ENCODE peak calls at places on chromosome 20, in nine cellular contexts. D is lower leg skin, G is mucosa of descending colon, O is brain microvascular endothelial cell, W is SK-N-SH, J is ascending aorta, T is IMR-90, Z is MM.1S, Y is lower lobe of right lung. P is an unnamed sample.

GRCh38 chr20:38181207-38181693 is 16.2 kb upstream of the TGM2 start:
- DNase-seq in D (peak), G (no peak), O (no peak), W (no peak), J (no peak), T (no peak), Z (peak), Y (no peak), P (no peak)

GRCh38 chr20:58669287-58670006 is 18.4 kb downstream of the STX16 start:
- DNase-seq in D (no peak), G (no peak), O (no peak), W (no peak), J (no peak), T (no peak), Z (peak), Y (no peak), P (no peak)

GRCh38 chr20:5127859-5128409 is 1.1 kb downstream of the CDS2 start:
- DNase-seq in D (no peak), G (no peak), O (no peak), W (peak), J (no peak), T (no peak), Z (no peak), Y (no peak), P (no peak)

GRCh38 chr20:53574259-53574789 is 19.3 kb downstream of the ZNF217 start:
- DNase-seq in D (peak), G (no peak), O (no peak), W (no peak), J (no peak), T (no peak), Z (no peak), Y (no peak), P (no peak)

GRCh38 chr20:32036716-32037355 is 15.2 kb upstream of the HCK start:
- DNase-seq in D (peak), G (no peak), O (no peak), W (no peak), J (no peak), T (peak), Z (no peak), Y (no peak), P (no peak)

GRCh38 chr20:46933150-46933549 is 38.5 kb downstream of the EYA2 start:
- DNase-seq in D (peak), G (no peak), O (no peak), W (no peak), J (no peak), T (no peak), Z (no peak), Y (no peak), P (no peak)

GRCh38 chr20:20237093-20237959 is 130.6 kb upstream of the INSM1 start:
- DNase-seq in D (no peak), G (peak), O (peak), W (peak), J (no peak), T (peak), Z (peak), Y (no peak), P (peak)

GRCh38 chr20:20455945-20456344 is 88.0 kb downstream of the INSM1 start:
- DNase-seq in D (no peak), G (no peak), O (no peak), W (no peak), J (no peak), T (no peak), Z (no peak), Y (no peak), P (no peak)

GRCh38 chr20:48910360-48910781 is 11.1 kb upstream of the ARFGEF2 start:
- DNase-seq in D (no peak), G (no peak), O (peak), W (no peak), J (no peak), T (no peak), Z (no peak), Y (no peak), P (no peak)

GRCh38 chr20:24045621-24046020 is 57.0 kb upstream of the GGTLC1 start:
- DNase-seq in D (no peak), G (no peak), O (no peak), W (no peak), J (no peak), T (no peak), Z (no peak), Y (no peak), P (no peak)

GRCh38 chr20:15756001-15756400 is 817.2 kb downstream of the KIF16B start:
- DNase-seq in D (no peak), G (no peak), O (no peak), W (no peak), J (no peak), T (no peak), Z (no peak), Y (no peak), P (no peak)

GRCh38 chr20:51208162-51208561 is 185.3 kb upstream of the KCNG1 start:
- DNase-seq in D (peak), G (no peak), O (no peak), W (no peak), J (no peak), T (no peak), Z (peak), Y (no peak), P (no peak)

GRCh38 chr20:258963-259362 is 1.4 kb downstream of the DEFB132 start:
- DNase-seq in D (no peak), G (no peak), O (peak), W (no peak), J (no peak), T (peak), Z (peak), Y (no peak), P (no peak)

GRCh38 chr20:33830371-33830770 is 19.2 kb downstream of the CHMP4B start:
- DNase-seq in D (no peak), G (no peak), O (no peak), W (no peak), J (no peak), T (peak), Z (no peak), Y (no peak), P (no peak)

GRCh38 chr20:45305262-45305661 is 1.4 kb upstream of the RBPJL start:
- DNase-seq in D (no peak), G (no peak), O (no peak), W (no peak), J (no peak), T (no peak), Z (no peak), Y (no peak), P (no peak)

GRCh38 chr20:52003415-52003814 is 188.2 kb downstream of the ZFP64 start:
- DNase-seq in D (no peak), G (no peak), O (no peak), W (no peak), J (no peak), T (no peak), Z (no peak), Y (no peak), P (no peak)

GRCh38 chr20:39124064-39124463 is 161.9 kb downstream of the DHX35 start:
- DNase-seq in D (no peak), G (no peak), O (no peak), W (no peak), J (no peak), T (no peak), Z (no peak), Y (no peak), P (no peak)

GRCh38 chr20:45407783-45408645 is at the start of gene DBNDD2:
- DNase-seq in D (no peak), G (peak), O (no peak), W (peak), J (no peak), T (no peak), Z (no peak), Y (no peak), P (no peak)

GRCh38 chr20:32006841-32007786 is 3.1 kb upstream of the CCM2L start:
- DNase-seq in D (no peak), G (no peak), O (no peak), W (no peak), J (no peak), T (no peak), Z (no peak), Y (no peak), P (no peak)

GRCh38 chr20:43982016-43982415 is 67.4 kb downstream of the TOX2 start:
- DNase-seq in D (no peak), G (no peak), O (no peak), W (no peak), J (no peak), T (no peak), Z (no peak), Y (no peak), P (no peak)

GRCh38 chr20:43984587-43984986 is 69.9 kb downstream of the TOX2 start:
- DNase-seq in D (no peak), G (peak), O (no peak), W (no peak), J (no peak), T (no peak), Z (no peak), Y (no peak), P (no peak)

GRCh38 chr20:43982886-43983285 is 68.2 kb downstream of the TOX2 start:
- DNase-seq in D (no peak), G (no peak), O (no peak), W (no peak), J (no peak), T (no peak), Z (no peak), Y (no peak), P (no peak)

GRCh38 chr20:43983904-43984361 is 69.3 kb downstream of the TOX2 start:
- DNase-seq in D (no peak), G (no peak), O (no peak), W (no peak), J (no peak), T (no peak), Z (no peak), Y (no peak), P (no peak)

GRCh38 chr20:43983359-43983758 is 68.7 kb downstream of the TOX2 start:
- DNase-seq in D (no peak), G (peak), O (no peak), W (no peak), J (no peak), T (no peak), Z (peak), Y (no peak), P (no peak)
- TF ChIP-seq CTCF in D (no peak), G (no peak), O (peak), W (peak), J (no peak), T (peak), Z (peak), Y (peak), P (peak)

DNA sequence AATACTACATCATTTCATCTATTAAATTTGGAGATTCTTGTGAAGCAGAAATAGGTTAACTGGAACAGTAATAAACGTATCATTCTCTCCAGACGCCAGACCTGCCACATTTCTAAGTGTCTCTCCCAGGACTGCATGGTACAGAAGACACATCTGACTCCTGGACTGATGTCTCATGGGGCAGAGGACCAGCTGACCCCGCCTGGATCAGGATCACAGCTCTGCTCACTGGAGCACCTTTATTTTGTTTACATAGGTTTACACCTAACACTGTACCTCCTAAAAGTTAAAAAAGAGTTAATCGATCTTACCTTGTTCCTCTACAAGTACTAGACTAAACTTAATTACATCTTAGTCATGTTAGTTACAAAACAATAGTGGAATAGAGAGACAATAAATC is 11.2 kb downstream of the OVOL2 start:
- DNase-seq in D (no peak), G (no peak), O (no peak), W (no peak), J (no peak), T (no peak), Z (no peak), Y (no peak), P (no peak)
- H3K4me3 ChIP-seq in D (no peak), G (no peak), O (no peak), W (no peak), J (no peak), T (no peak), Z (no peak), Y (no peak), P (no peak)

GRCh38 chr20:9916776-9917175 is 77.9 kb upstream of the PAK5 start:
- DNase-seq in D (no peak), G (no peak), O (no peak), W (no peak), J (no peak), T (no peak), Z (no peak), Y (no peak), P (no peak)

GRCh38 chr20:9909167-9909566 is 70.3 kb upstream of the PAK5 start:
- DNase-seq in D (no peak), G (no peak), O (no peak), W (no peak), J (no peak), T (no peak), Z (no peak), Y (no peak), P (no peak)

GRCh38 chr20:9911519-9911918 is 72.6 kb upstream of the PAK5 start:
- DNase-seq in D (no peak), G (no peak), O (no peak), W (no peak), J (no peak), T (no peak), Z (no peak), Y (no peak), P (no peak)

GRCh38 chr20:9912290-9912689 is 73.4 kb upstream of the PAK5 start:
- DNase-seq in D (no peak), G (no peak), O (no peak), W (no peak), J (no peak), T (no peak), Z (no peak), Y (no peak), P (no peak)

DNA sequence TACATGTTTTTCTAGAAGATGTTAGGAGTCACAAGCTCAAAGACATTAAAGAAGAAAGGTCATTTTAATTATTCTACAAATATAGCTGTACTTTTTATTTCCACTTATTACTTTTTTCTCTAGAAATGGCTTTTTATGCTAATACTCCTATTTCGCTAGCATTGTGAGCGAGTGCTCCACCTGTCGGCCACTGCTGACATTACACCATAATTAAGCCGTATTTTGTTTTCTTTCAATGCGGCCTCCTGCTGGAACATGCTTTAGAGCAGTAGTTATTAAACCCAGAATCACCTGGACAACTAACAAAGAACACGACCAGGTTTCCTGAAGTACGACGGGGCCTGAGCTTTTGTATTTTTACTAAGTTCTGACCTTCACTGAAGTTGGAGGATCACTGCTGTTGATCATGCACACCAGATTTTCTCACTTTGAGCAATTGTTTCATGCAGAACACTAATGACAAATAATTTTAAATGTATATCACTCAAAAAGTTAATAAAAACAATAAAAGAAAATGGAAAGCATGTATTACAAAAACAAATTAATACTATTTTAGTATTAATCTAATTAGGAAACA is 74.1 kb upstream of the PAK5 start:
- DNase-seq in D (no peak), G (peak), O (peak), W (peak), J (no peak), T (peak), Z (peak), Y (peak), P (peak)
- TF ChIP-seq CTCF in D (no peak), G (peak), O (peak), W (peak), J (peak), T (peak), Z (peak), Y (peak), P (peak)

GRCh38 chr20:2509794-2510193 is 1.1 kb upstream of the ZNF343 start:
- DNase-seq in D (no peak), G (no peak), O (no peak), W (no peak), J (no peak), T (no peak), Z (no peak), Y (no peak), P (no peak)

GRCh38 chr20:2507875-2508630 is 662 bp downstream of the ZNF343 start:
- DNase-seq in D (no peak), G (peak), O (no peak), W (peak), J (no peak), T (peak), Z (no peak), Y (no peak), P (no peak)

GRCh38 chr20:2508631-2509467 is at the start of gene ZNF343:
- DNase-seq in D (peak), G (peak), O (peak), W (peak), J (no peak), T (peak), Z (peak), Y (peak), P (peak)

GRCh38 chr20:2509468-2509781 is 710 bp upstream of the ZNF343 start:
- DNase-seq in D (no peak), G (no peak), O (no peak), W (no peak), J (no peak), T (no peak), Z (no peak), Y (no peak), P (no peak)

GRCh38 chr20:2507464-2507863 is 1.3 kb downstream of the ZNF343 start:
- DNase-seq in D (no peak), G (no peak), O (no peak), W (peak), J (no peak), T (peak), Z (no peak), Y (no peak), P (no peak)
- H3K4me3 ChIP-seq in D (no peak), G (no peak), O (peak), W (peak), J (peak), T (peak), Z (no peak), Y (peak), P (peak)

GRCh38 chr20:57464642-57465211 is 60.2 kb downstream of the CTCFL start:
- DNase-seq in D (no peak), G (no peak), O (peak), W (no peak), J (no peak), T (no peak), Z (no peak), Y (peak), P (no peak)
- TF ChIP-seq CTCF in D (no peak), G (no peak), O (peak), W (no peak), J (no peak), T (no peak), Z (peak), Y (no peak), P (peak)

GRCh38 chr20:10558635-10559187 is 115.1 kb downstream of the JAG1 start:
- DNase-seq in D (no peak), G (no peak), O (peak), W (no peak), J (no peak), T (peak), Z (no peak), Y (no peak), P (peak)
- H3K4me3 ChIP-seq in D (no peak), G (no peak), O (no peak), W (no peak), J (peak), T (peak), Z (no peak), Y (no peak), P (no peak)

GRCh38 chr20:63359937-63360849 is 956 bp downstream of the CHRNA4 start:
- DNase-seq in D (no peak), G (no peak), O (no peak), W (no peak), J (no peak), T (no peak), Z (no peak), Y (no peak), P (no peak)
- TF ChIP-seq CTCF in D (no peak), G (no peak), O (no peak), W (no peak), J (no peak), T (no peak), Z (no peak), Y (no peak), P (no peak)

DNA sequence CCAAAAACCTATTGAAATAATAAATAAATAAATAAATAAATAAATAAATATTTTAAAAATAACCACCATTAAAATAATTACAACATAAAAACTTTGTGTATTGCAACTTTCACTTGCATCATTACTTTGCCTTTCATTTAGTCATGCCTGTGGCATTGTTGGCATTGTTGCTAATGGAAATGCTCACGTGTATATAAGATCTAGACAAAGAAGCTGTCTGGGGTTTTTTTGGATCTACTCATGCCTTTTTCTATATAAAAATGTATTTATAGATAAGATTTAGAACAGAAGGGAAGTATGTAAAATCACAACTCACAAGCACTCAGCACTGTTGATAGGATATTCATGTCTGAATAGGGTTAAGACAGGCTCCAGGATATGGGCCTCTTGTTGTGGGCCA is 27.9 kb downstream of the GFRA4 start:
- DNase-seq in D (no peak), G (no peak), O (no peak), W (no peak), J (no peak), T (no peak), Z (no peak), Y (no peak), P (no peak)
- H3K4me3 ChIP-seq in D (no peak), G (no peak), O (no peak), W (no peak), J (no peak), T (no peak), Z (no peak), Y (no peak), P (no peak)

DNA sequence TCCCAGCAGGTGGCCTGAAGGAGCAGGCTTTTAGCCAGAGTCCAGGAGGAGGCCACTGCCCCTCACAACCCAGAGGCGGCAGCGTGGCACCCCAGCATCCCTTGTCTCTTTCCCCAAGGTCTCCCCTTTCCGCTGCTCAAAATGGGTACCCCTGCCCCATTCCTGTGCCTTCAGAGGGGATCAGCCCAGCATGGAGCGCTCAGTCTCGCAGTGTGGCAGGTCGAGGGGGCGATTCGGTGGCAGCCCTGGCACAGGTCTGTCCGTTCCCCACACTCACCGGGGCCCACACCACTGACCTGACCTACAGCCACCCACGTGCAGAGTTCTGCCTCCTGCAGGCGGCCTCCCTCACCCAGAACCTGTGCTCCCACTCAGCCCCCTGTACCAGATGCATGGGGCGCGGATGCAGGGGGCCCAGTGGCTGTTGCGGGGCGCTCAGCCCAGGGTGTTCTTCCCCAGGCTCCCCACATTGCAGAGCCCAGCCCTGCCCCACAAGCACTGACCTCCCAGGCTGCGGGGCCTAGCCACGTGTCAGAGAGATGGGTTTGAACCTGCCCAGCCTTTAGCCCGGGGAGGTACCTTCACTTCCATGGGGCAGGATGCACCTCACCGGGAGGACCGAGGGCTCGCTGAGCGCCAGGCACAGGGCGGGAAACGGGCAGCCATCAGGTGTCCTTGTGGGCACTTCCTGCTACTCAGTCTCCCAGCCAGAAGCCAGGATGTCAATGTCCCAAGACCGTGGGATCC is 41.8 kb downstream of the DSTN start:
- DNase-seq in D (peak), G (peak), O (no peak), W (peak), J (no peak), T (no peak), Z (peak), Y (peak), P (no peak)
- TF ChIP-seq CTCF in D (no peak), G (no peak), O (peak), W (peak), J (peak), T (peak), Z (peak), Y (no peak), P (no peak)

GRCh38 chr20:62195736-62196135 is 12.9 kb downstream of the MTG2 start:
- DNase-seq in D (no peak), G (no peak), O (no peak), W (no peak), J (no peak), T (no peak), Z (no peak), Y (peak), P (no peak)

GRCh38 chr20:62196286-62196685 is 13.5 kb downstream of the MTG2 start:
- DNase-seq in D (no peak), G (no peak), O (no peak), W (no peak), J (no peak), T (no peak), Z (no peak), Y (peak), P (no peak)

GRCh38 chr20:62193079-62194025 is 10.5 kb downstream of the MTG2 start:
- DNase-seq in D (no peak), G (no peak), O (no peak), W (no peak), J (no peak), T (no peak), Z (no peak), Y (peak), P (no peak)

GRCh38 chr20:62197321-62197720 is 14.5 kb downstream of the MTG2 start:
- DNase-seq in D (no peak), G (no peak), O (no peak), W (no peak), J (no peak), T (no peak), Z (no peak), Y (peak), P (no peak)

GRCh38 chr20:62195072-62195400 is 12.2 kb downstream of the MTG2 start:
- DNase-seq in D (no peak), G (no peak), O (no peak), W (no peak), J (no peak), T (no peak), Z (no peak), Y (no peak), P (no peak)
- H3K4me3 ChIP-seq in D (no peak), G (no peak), O (no peak), W (no peak), J (no peak), T (no peak), Z (no peak), Y (no peak), P (no peak)